ENCODE peak calls at places on chromosome 7, in nine cellular contexts. O is tibial artery; C is lower lobe of right lung; E is CD8-positive, alpha-beta T cell; I is upper lobe of right lung; R is vagina; U is SK-N-SH; W is breast epithelium; L is colonic mucosa. N is an unnamed sample. For H3K4me1, the result is how much of the 10 kb centered on the place peaks cover.

GRCh38 chr7:776381-776780 is 49.3 kb upstream of the PRKAR1B start:
- DNase-seq in O (no peak), C (no peak), E (no peak), I (no peak), R (no peak), U (no peak), W (no peak), L (no peak), N (no peak)

GRCh38 chr7:117666019-117666418 is 186.2 kb downstream of the CFTR start:
- DNase-seq in O (no peak), C (no peak), E (no peak), I (no peak), R (no peak), U (no peak), W (no peak), L (peak), N (no peak)

GRCh38 chr7:30911561-30911969 is at the start of gene AQP1:
- DNase-seq in O (peak), C (peak), E (no peak), I (peak), R (no peak), U (peak), W (no peak), L (peak), N (peak)

GRCh38 chr7:80182630-80183276 is 48.1 kb downstream of the GNAI1 start:
- DNase-seq in O (no peak), C (no peak), E (no peak), I (no peak), R (no peak), U (no peak), W (no peak), L (no peak), N (no peak)

GRCh38 chr7:150324366-150324961 is 1.1 kb upstream of the ACTR3C start:
- DNase-seq in O (no peak), C (no peak), E (no peak), I (no peak), R (peak), U (peak), W (no peak), L (peak), N (no peak)

GRCh38 chr7:81669476-81670105 is 100.3 kb downstream of the HGF start:
- DNase-seq in O (no peak), C (no peak), E (no peak), I (no peak), R (no peak), U (no peak), W (no peak), L (no peak), N (no peak)

GRCh38 chr7:44735403-44736165 is 13.1 kb upstream of the ZMIZ2 start:
- DNase-seq in O (no peak), C (no peak), E (no peak), I (no peak), R (no peak), U (no peak), W (no peak), L (no peak), N (no peak)

GRCh38 chr7:134086998-134087735 is 40.0 kb upstream of the LRGUK start:
- DNase-seq in O (no peak), C (no peak), E (no peak), I (no peak), R (no peak), U (no peak), W (no peak), L (no peak), N (no peak)

GRCh38 chr7:155878674-155879073 is 66.4 kb upstream of the SHH start:
- DNase-seq in O (no peak), C (peak), E (no peak), I (no peak), R (peak), U (no peak), W (no peak), L (peak), N (no peak)

GRCh38 chr7:82044497-82045080 is 274.7 kb upstream of the HGF start:
- DNase-seq in O (no peak), C (no peak), E (no peak), I (no peak), R (no peak), U (peak), W (no peak), L (peak), N (peak)

GRCh38 chr7:18126274-18126673 is 98.6 kb upstream of the PRPS1L1 start:
- DNase-seq in O (no peak), C (no peak), E (no peak), I (no peak), R (no peak), U (no peak), W (no peak), L (no peak), N (no peak)

GRCh38 chr7:30556854-30557644 is 37.6 kb upstream of the GARS1 start:
- DNase-seq in O (no peak), C (no peak), E (no peak), I (no peak), R (no peak), U (no peak), W (peak), L (no peak), N (no peak)

GRCh38 chr7:17952387-17952786 is 12.1 kb upstream of the SNX13 start:
- DNase-seq in O (no peak), C (no peak), E (no peak), I (no peak), R (no peak), U (no peak), W (no peak), L (no peak), N (no peak)

GRCh38 chr7:132406039-132406438 is 170.2 kb downstream of the PLXNA4 start:
- DNase-seq in O (no peak), C (no peak), E (no peak), I (no peak), R (no peak), U (no peak), W (no peak), L (no peak), N (no peak)

GRCh38 chr7:20350996-20351692 is 20.4 kb downstream of the ITGB8 start:
- DNase-seq in O (no peak), C (no peak), E (no peak), I (no peak), R (no peak), U (no peak), W (no peak), L (no peak), N (no peak)

GRCh38 chr7:155206286-155207020 is 91.2 kb upstream of the INSIG1 start:
- DNase-seq in O (peak), C (peak), E (peak), I (peak), R (no peak), U (no peak), W (peak), L (peak), N (peak)

GRCh38 chr7:86978804-86979506 is 80.5 kb downstream of the ELAPOR2 start:
- DNase-seq in O (no peak), C (no peak), E (no peak), I (no peak), R (no peak), U (no peak), W (no peak), L (no peak), N (no peak)

GRCh38 chr7:95951997-95952795 is 179.8 kb downstream of the DYNC1I1 start:
- DNase-seq in O (no peak), C (no peak), E (no peak), I (no peak), R (no peak), U (no peak), W (no peak), L (no peak), N (no peak)

GRCh38 chr7:16583834-16584233 is 57.2 kb downstream of the LRRC72 start:
- DNase-seq in O (no peak), C (no peak), E (no peak), I (no peak), R (no peak), U (no peak), W (no peak), L (no peak), N (no peak)

GRCh38 chr7:142785841-142786250 is 15.1 kb downstream of the PRSS2 start:
- DNase-seq in O (no peak), C (no peak), E (peak), I (no peak), R (no peak), U (no peak), W (no peak), L (no peak), N (no peak)

GRCh38 chr7:101814996-101815825 is 2.2 kb upstream of the CUX1 start:
- DNase-seq in O (peak), C (peak), E (peak), I (peak), R (no peak), U (peak), W (no peak), L (peak), N (no peak)

GRCh38 chr7:101590663-101591435 is 38.2 kb downstream of the MYL10 start:
- DNase-seq in O (no peak), C (no peak), E (no peak), I (peak), R (peak), U (no peak), W (no peak), L (peak), N (no peak)

GRCh38 chr7:79293655-79294142 is 159.8 kb downstream of the MAGI2 start:
- DNase-seq in O (no peak), C (peak), E (no peak), I (peak), R (no peak), U (no peak), W (peak), L (peak), N (no peak)

GRCh38 chr7:25754333-25754732 is 397.7 kb upstream of the NFE2L3 start:
- DNase-seq in O (peak), C (no peak), E (no peak), I (no peak), R (no peak), U (no peak), W (no peak), L (no peak), N (no peak)

GRCh38 chr7:24720283-24720682 is 37.0 kb downstream of the GSDME start:
- DNase-seq in O (no peak), C (no peak), E (no peak), I (no peak), R (no peak), U (no peak), W (no peak), L (no peak), N (no peak)

GRCh38 chr7:44276571-44277101 is 48.8 kb downstream of the CAMK2B start:
- DNase-seq in O (peak), C (peak), E (no peak), I (peak), R (no peak), U (no peak), W (no peak), L (no peak), N (no peak)

GRCh38 chr7:90839892-90840291 is 243.8 kb downstream of the CDK14 start:
- DNase-seq in O (no peak), C (no peak), E (no peak), I (no peak), R (no peak), U (no peak), W (no peak), L (no peak), N (no peak)

GRCh38 chr7:25707733-25708132 is 444.3 kb upstream of the NFE2L3 start:
- DNase-seq in O (no peak), C (no peak), E (no peak), I (no peak), R (no peak), U (peak), W (no peak), L (no peak), N (no peak)

GRCh38 chr7:8133955-8134733 is 127.8 kb downstream of the ICA1 start:
- DNase-seq in O (no peak), C (no peak), E (no peak), I (no peak), R (no peak), U (no peak), W (no peak), L (no peak), N (no peak)

GRCh38 chr7:135447783-135448182 is 62.1 kb downstream of the CNOT4 start:
- DNase-seq in O (no peak), C (no peak), E (no peak), I (no peak), R (no peak), U (no peak), W (no peak), L (no peak), N (no peak)

GRCh38 chr7:78379148-78379547 is 580.6 kb downstream of the PHTF2 start:
- DNase-seq in O (no peak), C (no peak), E (no peak), I (no peak), R (no peak), U (no peak), W (no peak), L (no peak), N (no peak)

GRCh38 chr7:27501001-27501400 is 161.7 kb downstream of the HIBADH start:
- DNase-seq in O (no peak), C (no peak), E (no peak), I (peak), R (no peak), U (no peak), W (no peak), L (no peak), N (no peak)

GRCh38 chr7:123460616-123461015 is 73.8 kb downstream of the IQUB start:
- DNase-seq in O (no peak), C (no peak), E (no peak), I (no peak), R (no peak), U (no peak), W (no peak), L (no peak), N (no peak)

GRCh38 chr7:99562832-99563231 is 4.4 kb downstream of the ZNF655 start:
- DNase-seq in O (no peak), C (no peak), E (no peak), I (no peak), R (no peak), U (no peak), W (no peak), L (peak), N (no peak)

GRCh38 chr7:151608031-151608551 is 88.4 kb upstream of the RHEB start:
- DNase-seq in O (no peak), C (no peak), E (no peak), I (no peak), R (no peak), U (peak), W (no peak), L (peak), N (no peak)

GRCh38 chr7:79217468-79217867 is 236.0 kb downstream of the MAGI2 start:
- DNase-seq in O (no peak), C (no peak), E (no peak), I (no peak), R (no peak), U (no peak), W (no peak), L (no peak), N (no peak)

DNA sequence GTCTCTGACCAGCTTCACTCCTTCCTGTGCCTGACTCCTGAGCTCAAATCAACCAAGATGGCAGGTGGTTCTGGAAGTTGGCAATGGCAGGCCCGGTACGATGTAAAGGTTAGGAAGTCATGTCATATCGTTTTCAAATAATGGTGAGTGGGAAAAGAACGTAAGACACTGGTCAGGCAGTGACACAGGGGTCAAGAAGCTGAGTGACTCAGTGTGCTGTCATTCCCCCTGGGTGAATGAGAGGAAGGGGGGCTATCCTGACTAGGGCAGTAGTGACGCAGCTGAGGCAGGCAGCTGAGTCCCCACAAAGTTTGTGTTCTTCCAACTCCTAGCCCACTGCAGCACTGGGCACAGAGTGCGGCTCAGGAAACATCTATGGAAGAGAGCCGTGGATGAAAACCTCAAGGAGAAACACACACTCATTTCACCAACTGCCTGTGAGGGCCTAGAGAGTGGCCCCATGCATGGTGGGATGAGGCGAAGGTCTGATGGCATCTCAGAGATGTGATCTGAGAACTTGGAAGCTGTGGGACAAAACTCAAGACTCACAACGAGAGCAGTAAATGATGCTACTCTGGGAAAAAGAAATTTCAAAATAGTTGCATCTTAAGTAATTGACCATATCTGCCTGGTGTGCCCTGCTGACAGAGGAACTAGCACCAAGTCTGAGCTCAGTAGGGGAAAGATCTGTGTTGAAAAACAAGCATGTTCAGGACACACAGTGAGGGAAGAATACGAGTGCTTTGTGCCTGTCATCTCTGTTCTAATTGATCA is 23.2 kb downstream of the CREB3L2 start:
- DNase-seq in O (peak), C (no peak), E (no peak), I (no peak), R (no peak), U (no peak), W (no peak), L (no peak), N (peak)
- H3K4me1 ChIP-seq in O (half or more), C (half or more), E (under half), I (under half), R (half or more), U (under half), W (under half), L (under half), N (half or more)

GRCh38 chr7:107404740-107405537 is 64.9 kb upstream of the GPR22 start:
- DNase-seq in O (no peak), C (no peak), E (no peak), I (no peak), R (no peak), U (no peak), W (no peak), L (no peak), N (no peak)
- TF ChIP-seq CTCF in O (no peak), C (no peak), E (no peak), I (no peak), R (no peak), U (no peak), W (no peak), L (no peak), N (no peak)

GRCh38 chr7:112199035-112199655 is 7.1 kb downstream of the DOCK4 start:
- DNase-seq in O (no peak), C (no peak), E (no peak), I (no peak), R (no peak), U (no peak), W (no peak), L (no peak), N (no peak)

GRCh38 chr7:112201839-112202238 is 4.4 kb downstream of the DOCK4 start:
- DNase-seq in O (no peak), C (no peak), E (no peak), I (no peak), R (no peak), U (no peak), W (no peak), L (no peak), N (no peak)

GRCh38 chr7:112202819-112203218 is 3.4 kb downstream of the DOCK4 start:
- DNase-seq in O (no peak), C (peak), E (no peak), I (no peak), R (no peak), U (peak), W (no peak), L (peak), N (peak)

GRCh38 chr7:112201421-112201820 is 4.8 kb downstream of the DOCK4 start:
- DNase-seq in O (no peak), C (no peak), E (no peak), I (no peak), R (no peak), U (no peak), W (no peak), L (no peak), N (no peak)

GRCh38 chr7:112199672-112200071 is 6.5 kb downstream of the DOCK4 start:
- DNase-seq in O (no peak), C (no peak), E (no peak), I (no peak), R (no peak), U (no peak), W (no peak), L (no peak), N (no peak)
- H3K4me1 ChIP-seq in O (under half), C (under half), E (under half), I (under half), R (under half), U (under half), W (under half), L (under half), N (under half)

DNA sequence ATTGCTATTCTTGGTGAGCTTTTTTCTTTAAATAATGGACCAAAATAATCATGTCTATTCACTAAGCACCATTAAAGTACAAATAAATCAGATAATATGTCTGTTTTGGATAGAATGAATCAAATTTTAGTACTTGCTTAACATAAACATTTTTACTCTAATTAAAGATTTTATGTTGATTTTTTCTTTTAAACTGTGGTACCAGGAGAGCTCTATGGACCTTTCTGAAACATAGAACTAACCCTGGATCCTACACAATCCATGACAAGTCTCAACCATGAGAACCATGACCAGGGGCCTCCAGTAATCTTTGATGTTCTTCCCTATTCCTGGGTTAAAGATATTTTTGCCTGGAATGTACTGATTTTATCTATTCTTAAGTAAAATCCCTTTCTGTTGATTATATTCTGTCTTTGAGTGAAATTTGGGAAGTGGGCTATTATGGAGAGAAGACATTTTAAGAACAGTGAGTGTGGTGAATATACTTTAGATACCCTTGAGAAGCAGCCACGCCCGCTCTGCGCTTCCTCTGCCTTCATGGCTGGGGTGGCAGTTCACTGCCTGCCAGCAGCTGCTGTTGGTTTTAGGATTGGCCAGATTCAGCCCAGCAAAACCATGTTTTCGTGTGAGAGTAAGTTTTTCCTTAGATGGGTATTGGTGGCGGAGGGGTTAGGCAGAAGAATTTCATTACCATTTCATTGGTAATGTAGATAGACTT is 42.2 kb upstream of the BHLHA15 start:
- DNase-seq in O (no peak), C (no peak), E (no peak), I (no peak), R (no peak), U (no peak), W (no peak), L (no peak), N (no peak)
- TF ChIP-seq CTCF in O (no peak), C (no peak), E (no peak), I (no peak), R (no peak), U (no peak), W (no peak), L (no peak), N (no peak)

N was measured in tibial nerve.